ENCODE peak calls at places on chromosome 9, in ten cellular contexts. P is Calu3, D is esophagus squamous epithelium, K is fibroblast of mammary gland, O is brain microvascular endothelial cell, G is cardiac fibroblast, I is lower lobe of right lung, B is H1, C is upper lobe of right lung, J is endodermal cell. S is an unnamed sample.

GRCh38 chr9:96149142-96149541 is 152.8 kb downstream of the HSD17B3 start:
- DNase-seq in P (no peak), D (no peak), K (no peak), O (no peak), G (peak), I (no peak), B (no peak), C (no peak), J (no peak), S (no peak)

GRCh38 chr9:126612813-126613641 is 701 bp upstream of the LMX1B start:
- DNase-seq in P (no peak), D (no peak), K (no peak), O (no peak), G (no peak), I (no peak), B (peak), C (peak), J (peak), S (no peak)

GRCh38 chr9:94096819-94097577 is 12.7 kb downstream of the PTPDC1 start:
- DNase-seq in P (no peak), D (no peak), K (peak), O (no peak), G (no peak), I (no peak), B (no peak), C (no peak), J (no peak), S (no peak)

GRCh38 chr9:18675973-18676372 is 202.0 kb downstream of the ADAMTSL1 start:
- DNase-seq in P (no peak), D (no peak), K (no peak), O (no peak), G (no peak), I (no peak), B (no peak), C (no peak), J (no peak), S (no peak)

GRCh38 chr9:1353291-1353690 is 303.1 kb downstream of the DMRT2 start:
- DNase-seq in P (no peak), D (no peak), K (no peak), O (no peak), G (no peak), I (no peak), B (no peak), C (no peak), J (no peak), S (no peak)

GRCh38 chr9:75089369-75089766 is 1.1 kb downstream of the OSTF1 start:
- DNase-seq in P (no peak), D (no peak), K (no peak), O (no peak), G (no peak), I (no peak), B (no peak), C (no peak), J (no peak), S (no peak)

GRCh38 chr9:69044226-69045219 is 9.0 kb downstream of the FXN start:
- DNase-seq in P (peak), D (no peak), K (peak), O (peak), G (peak), I (no peak), B (no peak), C (no peak), J (peak), S (no peak)

GRCh38 chr9:91047993-91048607 is 246.5 kb downstream of the SYK start:
- DNase-seq in P (no peak), D (no peak), K (peak), O (peak), G (peak), I (no peak), B (peak), C (no peak), J (no peak), S (peak)

GRCh38 chr9:123763910-123764588 is 165.9 kb downstream of the DENND1A start:
- DNase-seq in P (no peak), D (no peak), K (peak), O (peak), G (peak), I (no peak), B (no peak), C (no peak), J (no peak), S (peak)

GRCh38 chr9:82148849-82149544 is 160.4 kb downstream of the SPATA31D1 start:
- DNase-seq in P (no peak), D (no peak), K (peak), O (peak), G (peak), I (no peak), B (no peak), C (no peak), J (no peak), S (peak)

GRCh38 chr9:131423171-131423581 is 29.3 kb downstream of the PRRC2B start:
- DNase-seq in P (peak), D (no peak), K (peak), O (peak), G (peak), I (peak), B (no peak), C (no peak), J (peak), S (peak)

GRCh38 chr9:127049044-127049443 is 73.4 kb downstream of the ANGPTL2 start:
- DNase-seq in P (peak), D (no peak), K (peak), O (peak), G (peak), I (no peak), B (peak), C (no peak), J (no peak), S (peak)

GRCh38 chr9:106758911-106759310 is 104.1 kb upstream of the ZNF462 start:
- DNase-seq in P (no peak), D (no peak), K (peak), O (no peak), G (peak), I (no peak), B (no peak), C (no peak), J (no peak), S (no peak)

GRCh38 chr9:84331119-84331791 is 9.3 kb downstream of the SLC28A3 start:
- DNase-seq in P (peak), D (no peak), K (peak), O (no peak), G (peak), I (peak), B (no peak), C (no peak), J (no peak), S (no peak)

GRCh38 chr9:129333961-129334743 is 156.1 kb upstream of the IER5L start:
- DNase-seq in P (peak), D (peak), K (peak), O (peak), G (peak), I (peak), B (peak), C (peak), J (peak), S (peak)

GRCh38 chr9:120603601-120604000 is 23.6 kb upstream of the CDK5RAP2 start:
- DNase-seq in P (no peak), D (no peak), K (no peak), O (no peak), G (no peak), I (no peak), B (no peak), C (no peak), J (no peak), S (no peak)

DNA sequence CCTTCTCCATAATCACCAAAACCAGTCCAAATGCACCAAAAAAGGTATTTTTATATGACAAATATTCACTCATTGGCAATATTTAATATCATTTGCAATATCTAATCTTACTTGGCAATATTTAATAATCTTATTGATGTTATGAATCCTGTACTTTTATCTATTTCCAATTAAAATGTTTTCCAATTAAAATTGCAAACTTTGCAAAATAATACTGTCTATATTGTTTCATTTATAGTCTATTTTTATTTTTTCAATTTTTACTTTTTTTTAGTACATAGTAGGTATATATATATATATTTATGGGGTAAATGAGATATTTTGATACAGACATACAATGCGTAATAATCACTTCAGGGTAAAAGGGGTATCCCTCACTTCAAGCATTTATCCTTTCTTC is 109.9 kb downstream of the AGTPBP1 start:
- DNase-seq in P (no peak), D (no peak), K (no peak), O (no peak), G (no peak), I (no peak), B (no peak), C (no peak), J (no peak), S (no peak)
- TF ChIP-seq CTCF in P (no peak), D (no peak), K (no peak), O (no peak), G (no peak), I (no peak), B (no peak), C (no peak), J (no peak), S (no peak)

GRCh38 chr9:113011911-113012381 is at the start of gene ZNF883:
- DNase-seq in P (peak), D (no peak), K (peak), O (peak), G (peak), I (peak), B (peak), C (peak), J (peak), S (peak)
- TF ChIP-seq CTCF in P (no peak), D (no peak), K (no peak), O (peak), G (peak), I (no peak), B (no peak), C (no peak), J (peak), S (peak)

GRCh38 chr9:4077499-4078102 is 222.3 kb downstream of the GLIS3 start:
- DNase-seq in P (peak), D (no peak), K (peak), O (peak), G (peak), I (peak), B (peak), C (peak), J (peak), S (peak)
- TF ChIP-seq CTCF in P (peak), D (peak), K (peak), O (peak), G (peak), I (peak), B (peak), C (peak), J (peak), S (peak)

GRCh38 chr9:34139477-34140146 is 13.1 kb upstream of the DCAF12 start:
- DNase-seq in P (peak), D (no peak), K (peak), O (peak), G (peak), I (no peak), B (no peak), C (no peak), J (peak), S (peak)
- TF ChIP-seq CTCF in P (no peak), D (no peak), K (peak), O (peak), G (peak), I (peak), B (peak), C (peak), J (peak), S (peak)

S was measured in HFFc6.